ENCODE peak calls at places on chromosome 11, in nine cellular contexts. V is fibroblast of mammary gland, H is Panc1, M is tibial nerve, E is lower lobe of right lung, N is psoas muscle, S is left lung, C is ovary, O is progenitor cell of endocrine pancreas. J is an unnamed sample.

GRCh38 chr11:47987781-47988180 is 7.4 kb downstream of the PTPRJ start:
- DNase-seq in V (no peak), H (no peak), M (no peak), E (no peak), N (no peak), S (no peak), C (no peak), O (no peak), J (peak; percentile 53)

GRCh38 chr11:82507288-82507687 is 226.4 kb downstream of the FAM181B start:
- DNase-seq in V (no peak), H (no peak), M (no peak), E (no peak), N (no peak), S (no peak), C (no peak), O (no peak), J (no peak)

GRCh38 chr11:15970506-15971214 is 385.7 kb downstream of the SOX6 start:
- DNase-seq in V (no peak), H (no peak), M (no peak), E (no peak), N (no peak), S (no peak), C (no peak), O (no peak), J (no peak)

GRCh38 chr11:92681606-92682005 is 287.8 kb upstream of the MTNR1B start:
- DNase-seq in V (no peak), H (no peak), M (no peak), E (no peak), N (no peak), S (no peak), C (no peak), O (no peak), J (no peak)

GRCh38 chr11:59680287-59681154 is 11.7 kb upstream of the PATL1 start:
- DNase-seq in V (peak; percentile 81), H (peak; percentile 51), M (no peak), E (peak; percentile 63), N (peak; percentile 43), S (peak; percentile 65), C (peak; percentile 49), O (peak; percentile 42), J (peak; percentile 65)

GRCh38 chr11:19539861-19540260 is 172.8 kb upstream of the NAV2 start:
- DNase-seq in V (no peak), H (no peak), M (no peak), E (no peak), N (no peak), S (no peak), C (no peak), O (no peak), J (no peak)

GRCh38 chr11:133966924-133967598 is 10.3 kb upstream of the IGSF9B start:
- DNase-seq in V (no peak), H (no peak), M (no peak), E (no peak), N (peak; percentile 47), S (no peak), C (peak; percentile 42), O (no peak), J (no peak)

GRCh38 chr11:59891781-59892181 is 13.2 kb downstream of the OOSP3 start:
- DNase-seq in V (no peak), H (no peak), M (no peak), E (no peak), N (no peak), S (no peak), C (no peak), O (no peak), J (no peak)

GRCh38 chr11:57378166-57378565 is 2.8 kb downstream of the PRG3 start:
- DNase-seq in V (peak; percentile 5), H (no peak), M (no peak), E (no peak), N (no peak), S (no peak), C (no peak), O (no peak), J (no peak)

GRCh38 chr11:70612459-70613141 is 214.3 kb downstream of the CTTN start:
- DNase-seq in V (peak; percentile 12), H (no peak), M (no peak), E (peak; percentile 14), N (no peak), S (no peak), C (no peak), O (no peak), J (no peak)

DNA sequence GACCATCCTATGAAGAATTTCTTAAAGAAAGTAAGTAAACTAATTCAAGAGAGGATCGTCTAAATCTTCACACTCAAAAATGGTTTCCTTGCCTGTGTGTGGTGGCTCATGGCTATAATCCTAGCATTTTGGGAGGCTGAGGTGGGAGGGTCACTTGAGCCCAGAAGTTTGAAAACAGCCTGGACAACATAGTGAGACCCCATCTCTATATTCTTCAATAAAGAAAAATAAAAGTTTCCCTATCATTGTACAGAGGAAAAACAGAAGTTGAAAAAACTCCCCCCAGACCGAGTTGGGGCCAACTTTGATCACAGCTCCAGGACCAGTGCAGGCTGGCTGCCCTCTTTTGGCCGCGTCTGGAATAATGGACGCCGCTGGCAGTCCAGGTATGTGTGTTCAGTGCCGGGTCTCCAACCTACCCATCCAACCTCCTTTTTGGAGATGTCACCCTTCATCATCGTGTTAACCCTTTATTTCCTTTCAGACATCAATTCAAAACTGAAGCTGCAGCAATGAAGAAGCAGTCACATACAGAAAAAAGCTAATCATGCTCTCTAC is 3.0 kb downstream of the RPS25 start:
- DNase-seq in V (no peak), H (no peak), M (no peak), E (no peak), N (no peak), S (no peak), C (no peak), O (no peak), J (no peak)
- TF ChIP-seq CTCF in V (peak; percentile 9), H (peak; percentile 80), M (no peak), E (no peak), N (peak; percentile 7), S (no peak), C (no peak), O (no peak), J (no peak)

DNA sequence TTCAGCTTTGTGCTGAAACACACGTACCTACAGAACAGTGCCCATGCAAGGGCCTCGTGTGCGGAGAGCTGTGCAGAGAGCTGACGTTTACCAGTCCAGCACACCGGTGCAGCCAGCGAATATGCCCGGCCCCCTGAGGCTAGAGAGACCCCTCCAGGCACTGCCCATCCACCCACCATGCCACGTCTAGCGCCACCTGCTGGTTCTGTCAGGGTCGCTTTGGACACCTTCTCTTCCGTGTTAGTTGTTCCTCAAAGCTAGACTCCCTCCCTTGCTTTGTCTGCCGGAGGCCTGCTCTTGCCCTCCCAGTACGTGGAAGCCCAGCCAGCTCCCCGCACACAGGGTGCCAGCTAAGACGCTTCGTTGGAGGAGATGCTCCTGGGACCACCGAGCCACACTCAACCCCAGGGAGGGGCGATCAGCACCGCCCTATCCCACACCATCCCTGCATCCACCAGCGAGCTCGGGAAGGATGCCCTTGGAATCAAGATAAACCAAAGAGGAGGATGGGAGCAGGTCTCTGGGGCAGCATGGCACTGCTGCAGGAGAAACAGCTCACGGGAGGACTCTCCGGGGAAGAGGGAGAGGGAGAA is 43.4 kb downstream of the CPT1A start:
- DNase-seq in V (peak; percentile 17), H (peak; percentile 7), M (no peak), E (no peak), N (no peak), S (no peak), C (no peak), O (peak; percentile 24), J (no peak)
- TF ChIP-seq CTCF in V (peak; percentile 63), H (peak; percentile 92), M (peak; percentile 48), E (peak; percentile 54), N (peak; percentile 37), S (peak; percentile 29), C (no peak), O (peak; percentile 60), J (peak; percentile 77)

DNA sequence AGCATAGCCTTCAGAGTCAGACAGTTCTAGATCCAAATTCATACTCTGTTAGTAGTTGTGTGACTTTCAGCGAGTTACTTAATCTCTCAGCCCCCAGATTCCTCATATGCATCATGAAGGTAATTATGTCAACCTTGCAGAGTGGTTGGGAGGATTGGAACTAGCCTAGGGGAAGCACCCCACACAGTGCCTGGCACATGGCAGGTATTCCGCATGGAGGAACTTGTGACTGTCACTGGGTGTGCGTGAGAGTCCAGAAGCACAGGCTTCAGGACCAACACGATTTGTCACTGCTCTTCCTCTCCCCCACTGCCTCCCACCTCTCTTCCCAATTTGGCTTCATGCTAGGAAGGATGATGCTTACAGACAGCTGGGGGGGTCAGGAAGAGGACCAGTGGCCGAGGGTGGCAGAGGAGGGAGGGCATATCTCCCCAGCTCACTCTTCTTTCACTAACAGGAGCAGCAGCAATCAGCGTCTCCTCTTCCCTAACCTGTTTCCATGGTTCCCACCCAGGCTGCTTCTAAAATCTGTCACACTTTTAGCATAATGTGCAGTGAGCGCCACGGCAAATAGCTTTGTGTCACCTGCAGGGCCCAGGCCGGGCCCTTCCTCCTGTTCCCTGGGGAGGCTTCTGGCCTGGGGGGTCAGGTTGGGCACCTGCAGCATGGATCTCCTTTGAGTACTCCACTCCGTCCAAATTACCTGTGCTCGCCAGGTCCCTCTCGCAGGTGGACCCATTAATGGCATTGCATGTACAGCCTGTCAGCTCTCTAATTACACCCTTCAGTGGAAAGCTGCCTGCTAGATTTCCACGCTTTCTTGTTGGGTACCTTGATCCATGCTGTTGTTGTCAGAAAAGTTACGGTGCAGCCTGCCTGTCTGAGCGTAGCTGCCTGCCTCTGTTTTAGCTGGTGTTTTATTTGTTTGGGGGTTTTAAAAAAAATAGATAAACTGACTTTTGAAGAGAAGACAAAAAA is 400.4 kb downstream of the NXPE2 start:
- DNase-seq in V (no peak), H (no peak), M (no peak), E (no peak), N (no peak), S (no peak), C (no peak), O (no peak), J (no peak)
- TF ChIP-seq CTCF in V (no peak), H (no peak), M (no peak), E (no peak), N (no peak), S (no peak), C (no peak), O (no peak), J (no peak)

GRCh38 chr11:93922830-93923229 is 72.4 kb upstream of the VSTM5 start:
- DNase-seq in V (no peak), H (no peak), M (no peak), E (no peak), N (no peak), S (no peak), C (no peak), O (no peak), J (no peak)

GRCh38 chr11:93917673-93918072 is 67.3 kb upstream of the VSTM5 start:
- DNase-seq in V (no peak), H (no peak), M (no peak), E (no peak), N (no peak), S (no peak), C (no peak), O (no peak), J (no peak)

DNA sequence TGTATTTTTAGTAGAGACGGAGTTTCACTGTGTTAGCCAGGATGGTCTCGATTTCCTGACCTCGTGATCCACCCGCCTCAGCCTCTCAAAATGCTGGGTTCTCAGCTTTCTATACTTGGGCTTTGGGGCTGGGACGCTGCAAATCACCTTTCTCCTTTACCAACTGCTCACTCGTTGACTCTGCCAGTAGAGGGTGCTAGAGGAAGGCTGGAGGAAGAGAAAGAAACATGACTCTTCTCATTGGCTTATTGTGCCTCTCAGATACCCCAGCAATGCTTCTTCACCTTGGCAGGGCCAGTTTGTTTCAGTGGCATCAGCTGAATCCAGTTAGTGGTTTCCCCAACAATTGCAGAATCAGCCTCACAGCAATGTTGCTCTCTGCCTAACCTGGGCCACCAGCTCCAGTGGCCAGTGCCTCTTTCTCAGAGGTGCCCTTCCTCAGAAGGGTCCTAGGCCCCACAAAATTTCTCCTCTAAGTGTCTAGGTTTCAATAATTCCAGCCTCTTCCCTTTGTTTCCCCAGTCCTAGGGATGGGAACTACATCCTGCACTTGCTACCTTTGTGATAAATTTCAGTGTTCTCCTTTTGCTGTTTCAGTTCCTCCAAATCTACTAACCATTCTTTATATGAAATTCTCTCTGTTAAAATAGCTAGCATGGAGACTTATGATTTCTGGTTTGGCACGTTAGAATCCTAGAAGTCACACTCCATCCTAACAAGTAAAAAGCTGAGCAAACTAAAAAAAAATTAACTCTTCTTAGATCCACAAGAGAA is 71.5 kb upstream of the VSTM5 start:
- DNase-seq in V (peak; percentile 70), H (peak; percentile 22), M (no peak), E (no peak), N (no peak), S (no peak), C (no peak), O (peak; percentile 17), J (no peak)
- TF ChIP-seq CTCF in V (peak; percentile 90), H (peak; percentile 87), M (no peak), E (peak; percentile 54), N (peak; percentile 5), S (peak; percentile 39), C (no peak), O (peak; percentile 71), J (peak; percentile 25)